ENCODE peak calls at places on chromosome 11, in seven cellular contexts. One of them, this sample, is unnamed.
A peak's percentile ranks its signal among the peaks of the same experiment; 100 is the strongest.

GRCh38 chr11:59659981-59660380 is 8.9 kb downstream of the PATL1 start:
- DNase-seq in fibroblast of lung: no peak
- DNase-seq in lung: no peak
- DNase-seq in pancreas: no peak
- DNase-seq in left ventricle myocardium inferior: no peak
- DNase-seq in testis: no peak
- DNase-seq in neural progenitor cell: no peak
- DNase-seq in this sample: no peak

GRCh38 chr11:12693485-12694181 is 19.4 kb downstream of the TEAD1 start:
- DNase-seq in fibroblast of lung: peak; percentile 99
- DNase-seq in lung: no peak
- DNase-seq in pancreas: peak; percentile 71
- DNase-seq in left ventricle myocardium inferior: peak; percentile 33
- DNase-seq in testis: peak; percentile 44
- DNase-seq in neural progenitor cell: no peak
- DNase-seq in this sample: peak; percentile 68

GRCh38 chr11:77400306-77400705 is 73.6 kb downstream of the PAK1 start:
- DNase-seq in fibroblast of lung: no peak
- DNase-seq in lung: no peak
- DNase-seq in pancreas: no peak
- DNase-seq in left ventricle myocardium inferior: no peak
- DNase-seq in testis: no peak
- DNase-seq in neural progenitor cell: peak; percentile 40
- DNase-seq in this sample: no peak

GRCh38 chr11:125995313-125995712 is 49.5 kb downstream of the VSIG10L2 start:
- DNase-seq in fibroblast of lung: no peak
- DNase-seq in lung: no peak
- DNase-seq in pancreas: no peak
- DNase-seq in left ventricle myocardium inferior: no peak
- DNase-seq in testis: no peak
- DNase-seq in neural progenitor cell: peak; percentile 12
- DNase-seq in this sample: no peak

GRCh38 chr11:126307706-126308105 is 3.8 kb downstream of the DCPS start:
- DNase-seq in fibroblast of lung: peak; percentile 66
- DNase-seq in lung: no peak
- DNase-seq in pancreas: no peak
- DNase-seq in left ventricle myocardium inferior: no peak
- DNase-seq in testis: peak; percentile 55
- DNase-seq in neural progenitor cell: peak; percentile 62
- DNase-seq in this sample: no peak

GRCh38 chr11:38718659-38719058 is 2120.6 kb upstream of the RAG2 start:
- DNase-seq in fibroblast of lung: no peak
- DNase-seq in lung: no peak
- DNase-seq in pancreas: no peak
- DNase-seq in left ventricle myocardium inferior: no peak
- DNase-seq in testis: no peak
- DNase-seq in neural progenitor cell: peak; percentile 13
- DNase-seq in this sample: no peak

GRCh38 chr11:120139316-120140069 is 1.6 kb upstream of the TRIM29 start:
- DNase-seq in fibroblast of lung: no peak
- DNase-seq in lung: no peak
- DNase-seq in pancreas: no peak
- DNase-seq in left ventricle myocardium inferior: no peak
- DNase-seq in testis: no peak
- DNase-seq in neural progenitor cell: no peak
- DNase-seq in this sample: no peak

GRCh38 chr11:12397953-12398352 is 20.6 kb downstream of the PARVA start:
- DNase-seq in fibroblast of lung: peak; percentile 98
- DNase-seq in lung: no peak
- DNase-seq in pancreas: no peak
- DNase-seq in left ventricle myocardium inferior: peak; percentile 65
- DNase-seq in testis: no peak
- DNase-seq in neural progenitor cell: no peak
- DNase-seq in this sample: peak; percentile 62

GRCh38 chr11:96145163-96145585 is 197.8 kb downstream of the MAML2 start:
- DNase-seq in fibroblast of lung: no peak
- DNase-seq in lung: no peak
- DNase-seq in pancreas: no peak
- DNase-seq in left ventricle myocardium inferior: no peak
- DNase-seq in testis: no peak
- DNase-seq in neural progenitor cell: no peak
- DNase-seq in this sample: no peak

GRCh38 chr11:46413755-46414465 is 22.3 kb upstream of the CHRM4 start:
- DNase-seq in fibroblast of lung: no peak
- DNase-seq in lung: no peak
- DNase-seq in pancreas: no peak
- DNase-seq in left ventricle myocardium inferior: no peak
- DNase-seq in testis: no peak
- DNase-seq in neural progenitor cell: no peak
- DNase-seq in this sample: no peak

GRCh38 chr11:44634401-44635281 is 69.2 kb downstream of the CD82 start:
- DNase-seq in fibroblast of lung: peak; percentile 86
- DNase-seq in lung: peak; percentile 53
- DNase-seq in pancreas: peak; percentile 86
- DNase-seq in left ventricle myocardium inferior: peak; percentile 74
- DNase-seq in testis: peak; percentile 88
- DNase-seq in neural progenitor cell: peak; percentile 56
- DNase-seq in this sample: peak; percentile 72

GRCh38 chr11:132072044-132072879 is 701.8 kb downstream of the NTM start:
- DNase-seq in fibroblast of lung: peak; percentile 80
- DNase-seq in lung: no peak
- DNase-seq in pancreas: no peak
- DNase-seq in left ventricle myocardium inferior: no peak
- DNase-seq in testis: no peak
- DNase-seq in neural progenitor cell: no peak
- DNase-seq in this sample: no peak

GRCh38 chr11:13289081-13289480 is 11.5 kb downstream of the BMAL1 start:
- DNase-seq in fibroblast of lung: peak; percentile 39
- DNase-seq in lung: no peak
- DNase-seq in pancreas: no peak
- DNase-seq in left ventricle myocardium inferior: no peak
- DNase-seq in testis: no peak
- DNase-seq in neural progenitor cell: peak; percentile 63
- DNase-seq in this sample: no peak

GRCh38 chr11:111725621-111726020 is 40.6 kb downstream of the PPP2R1B start:
- DNase-seq in fibroblast of lung: no peak
- DNase-seq in lung: no peak
- DNase-seq in pancreas: no peak
- DNase-seq in left ventricle myocardium inferior: no peak
- DNase-seq in testis: no peak
- DNase-seq in neural progenitor cell: no peak
- DNase-seq in this sample: no peak

GRCh38 chr11:2464451-2465165 is 19.8 kb downstream of the KCNQ1 start:
- DNase-seq in fibroblast of lung: no peak
- DNase-seq in lung: no peak
- DNase-seq in pancreas: peak; percentile 55
- DNase-seq in left ventricle myocardium inferior: no peak
- DNase-seq in testis: peak; percentile 11
- DNase-seq in neural progenitor cell: no peak
- DNase-seq in this sample: no peak

GRCh38 chr11:115848080-115848479 is 343.9 kb upstream of the CADM1 start:
- DNase-seq in fibroblast of lung: no peak
- DNase-seq in lung: no peak
- DNase-seq in pancreas: no peak
- DNase-seq in left ventricle myocardium inferior: no peak
- DNase-seq in testis: no peak
- DNase-seq in neural progenitor cell: peak; percentile 17
- DNase-seq in this sample: no peak
- H3K4me3 ChIP-seq in fibroblast of lung: no peak overlapping the region
- H3K4me3 ChIP-seq in lung: no peak overlapping the region
- H3K4me3 ChIP-seq in pancreas: no peak overlapping the region
- H3K4me3 ChIP-seq in left ventricle myocardium inferior: no peak overlapping the region
- H3K4me3 ChIP-seq in testis: no peak overlapping the region
- H3K4me3 ChIP-seq in neural progenitor cell: no peak overlapping the region
- H3K4me3 ChIP-seq in this sample: no peak overlapping the region

GRCh38 chr11:6755953-6756347 is 15.8 kb downstream of the OR2AG2 start:
- DNase-seq in fibroblast of lung: no peak
- DNase-seq in lung: no peak
- DNase-seq in pancreas: no peak
- DNase-seq in left ventricle myocardium inferior: no peak
- DNase-seq in testis: no peak
- DNase-seq in neural progenitor cell: no peak
- DNase-seq in this sample: no peak

GRCh38 chr11:6755303-6755952 is 16.3 kb downstream of the OR2AG2 start:
- DNase-seq in fibroblast of lung: peak; percentile 44
- DNase-seq in lung: no peak
- DNase-seq in pancreas: no peak
- DNase-seq in left ventricle myocardium inferior: no peak
- DNase-seq in testis: peak; percentile 34
- DNase-seq in neural progenitor cell: peak; percentile 67
- DNase-seq in this sample: peak; percentile 43

DNA sequence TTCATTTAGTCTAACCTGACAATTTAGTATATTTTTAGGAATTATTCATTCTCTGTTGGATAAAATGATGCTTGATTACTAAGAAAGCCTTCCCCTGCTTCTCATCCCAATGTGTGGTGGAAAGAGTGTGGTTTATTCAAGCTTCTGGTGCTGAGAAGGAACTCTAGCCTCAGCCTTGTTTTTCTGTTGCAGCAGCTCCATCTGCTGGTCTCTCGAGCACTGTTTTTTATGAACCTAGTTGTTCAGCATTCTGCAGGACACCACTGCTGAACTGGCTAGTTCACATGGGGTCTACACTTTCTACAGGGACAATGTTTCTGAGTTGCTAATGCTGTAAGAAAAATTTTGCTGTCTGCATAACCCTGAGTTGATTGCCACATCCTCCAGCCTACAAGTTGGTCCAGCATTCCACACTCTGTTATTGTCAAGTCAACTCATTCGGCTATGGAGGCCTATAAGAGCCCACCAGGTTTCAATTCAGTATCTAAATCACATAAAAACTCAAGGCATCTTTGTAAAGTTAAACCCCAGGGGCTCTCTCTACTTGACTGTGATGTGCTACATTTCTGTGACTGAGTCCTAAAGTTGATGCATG is 14.3 kb downstream of the OR2AG2 start:
- DNase-seq in fibroblast of lung: peak; percentile 67
- DNase-seq in lung: no peak
- DNase-seq in pancreas: no peak
- DNase-seq in left ventricle myocardium inferior: peak; percentile 26
- DNase-seq in testis: peak; percentile 75
- DNase-seq in neural progenitor cell: peak; percentile 70
- DNase-seq in this sample: peak; percentile 53
- TF ChIP-seq CTCF in fibroblast of lung: peak; percentile 73
- TF ChIP-seq CTCF in lung: peak; percentile 58
- TF ChIP-seq CTCF in pancreas: no peak
- TF ChIP-seq CTCF in left ventricle myocardium inferior: peak; percentile 74
- TF ChIP-seq CTCF in testis: peak; percentile 38
- TF ChIP-seq CTCF in neural progenitor cell: peak; percentile 70
- TF ChIP-seq CTCF in this sample: peak; percentile 83

GRCh38 chr11:3947084-3947483 is 91.6 kb downstream of the STIM1 start:
- DNase-seq in fibroblast of lung: peak; percentile 86
- DNase-seq in lung: no peak
- DNase-seq in pancreas: no peak
- DNase-seq in left ventricle myocardium inferior: no peak
- DNase-seq in testis: peak; percentile 39
- DNase-seq in neural progenitor cell: no peak
- DNase-seq in this sample: peak; percentile 74
- H3K4me1 ChIP-seq in fibroblast of lung: peaks cover 10% of the 10 kb centered on the region
- H3K4me1 ChIP-seq in lung: peaks cover 8% of the 10 kb centered on the region
- H3K4me1 ChIP-seq in pancreas: peaks cover 3% of the 10 kb centered on the region
- H3K4me1 ChIP-seq in left ventricle myocardium inferior: peaks cover 95% of the 10 kb centered on the region
- H3K4me1 ChIP-seq in testis: peaks cover 28% of the 10 kb centered on the region
- H3K4me1 ChIP-seq in neural progenitor cell: peaks cover 16% of the 10 kb centered on the region
- H3K4me1 ChIP-seq in this sample: peaks cover 83% of the 10 kb centered on the region

DNA sequence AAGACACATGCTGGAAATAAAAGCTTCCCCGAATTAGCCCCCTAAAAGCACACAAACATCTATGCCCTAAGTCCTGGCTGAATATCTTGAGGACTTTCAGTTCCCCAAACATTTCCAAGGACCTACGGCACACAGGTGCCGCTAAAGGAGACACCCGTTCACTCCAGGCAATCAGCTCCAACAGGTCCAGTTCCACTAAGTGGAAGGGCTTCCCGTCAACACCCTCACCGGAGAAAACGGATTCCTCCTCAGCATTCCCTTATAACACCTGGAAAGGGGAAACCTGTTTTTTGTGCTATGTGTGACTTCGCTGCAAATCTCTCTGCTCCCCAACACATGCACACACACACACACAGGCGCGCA is 3.9 kb downstream of the TENM4 start:
- DNase-seq in fibroblast of lung: no peak
- DNase-seq in lung: no peak
- DNase-seq in pancreas: no peak
- DNase-seq in left ventricle myocardium inferior: no peak
- DNase-seq in testis: no peak
- DNase-seq in neural progenitor cell: no peak
- DNase-seq in this sample: no peak
- H3K4me3 ChIP-seq in fibroblast of lung: peak overlapping the region; percentile 72
- H3K4me3 ChIP-seq in lung: no peak overlapping the region
- H3K4me3 ChIP-seq in pancreas: no peak overlapping the region
- H3K4me3 ChIP-seq in left ventricle myocardium inferior: peak overlapping the region; percentile 71
- H3K4me3 ChIP-seq in testis: peak overlapping the region; percentile 55
- H3K4me3 ChIP-seq in neural progenitor cell: peak overlapping the region; percentile 78
- H3K4me3 ChIP-seq in this sample: peak overlapping the region; percentile 35

DNA sequence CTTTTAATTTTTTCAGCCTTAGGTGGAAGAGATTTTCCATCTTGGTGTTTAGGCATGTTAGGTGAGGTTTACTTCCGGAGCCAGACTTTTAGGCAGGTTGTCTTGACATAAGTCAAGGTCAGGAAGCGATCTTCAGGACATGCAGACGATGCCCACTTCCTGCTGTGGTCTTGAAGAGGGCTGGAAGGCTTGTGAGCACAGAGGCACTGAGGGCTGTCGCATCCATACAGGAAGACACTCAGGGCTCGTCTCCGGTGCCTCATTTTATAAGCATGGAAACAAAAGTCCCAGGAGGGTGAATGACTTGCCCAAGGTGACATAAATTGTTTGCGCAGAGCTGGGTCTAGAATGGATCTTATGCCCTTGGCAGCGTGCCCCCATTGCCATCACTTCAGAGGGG is 30.8 kb downstream of the MARK2 start:
- DNase-seq in fibroblast of lung: no peak
- DNase-seq in lung: no peak
- DNase-seq in pancreas: no peak
- DNase-seq in left ventricle myocardium inferior: no peak
- DNase-seq in testis: no peak
- DNase-seq in neural progenitor cell: no peak
- DNase-seq in this sample: no peak
- TF ChIP-seq CTCF in fibroblast of lung: no peak
- TF ChIP-seq CTCF in lung: no peak
- TF ChIP-seq CTCF in pancreas: no peak
- TF ChIP-seq CTCF in left ventricle myocardium inferior: no peak
- TF ChIP-seq CTCF in testis: no peak
- TF ChIP-seq CTCF in neural progenitor cell: no peak
- TF ChIP-seq CTCF in this sample: no peak

DNA sequence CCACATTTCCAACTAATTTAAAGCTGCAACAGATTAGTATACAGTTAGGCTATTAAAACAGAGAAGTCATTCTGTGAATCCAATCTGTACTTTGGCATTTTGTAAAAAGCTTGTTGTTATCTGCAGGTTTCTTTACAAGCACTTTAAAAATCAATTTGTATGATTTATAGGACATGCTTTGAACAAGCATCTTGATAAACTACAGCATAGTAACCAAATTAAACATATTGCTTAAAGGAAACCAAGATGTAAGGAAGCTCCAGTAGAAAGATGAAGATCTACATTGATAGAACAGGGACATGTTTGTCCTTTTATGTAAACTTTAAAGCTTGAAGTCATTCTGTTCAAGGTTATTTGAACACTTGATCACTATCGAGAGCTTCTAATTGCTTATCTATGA is 498.3 kb upstream of the CCDC90B start:
- DNase-seq in fibroblast of lung: no peak
- DNase-seq in lung: no peak
- DNase-seq in pancreas: no peak
- DNase-seq in left ventricle myocardium inferior: no peak
- DNase-seq in testis: no peak
- DNase-seq in neural progenitor cell: no peak
- DNase-seq in this sample: no peak
- H3K4me1 ChIP-seq in fibroblast of lung: no peaks in the 10 kb centered on the region
- H3K4me1 ChIP-seq in lung: no peaks in the 10 kb centered on the region
- H3K4me1 ChIP-seq in pancreas: no peaks in the 10 kb centered on the region
- H3K4me1 ChIP-seq in left ventricle myocardium inferior: no peaks in the 10 kb centered on the region
- H3K4me1 ChIP-seq in testis: no peaks in the 10 kb centered on the region
- H3K4me1 ChIP-seq in neural progenitor cell: no peaks in the 10 kb centered on the region
- H3K4me1 ChIP-seq in this sample: no peaks in the 10 kb centered on the region